ENCODE peak calls at places on chromosomes 11 and 22, in seven cellular contexts. V is adrenal gland; K is stimulated activated CD8-positive, alpha-beta memory T cell treated with anti-CD3 and anti-CD28 coated beads, Interleukin-15, amount 100 ng/mL, for 24 hours; X is Right ventricle myocardium superior; N is spleen; L is HTR-8/SVneo; A is NCI-H748 treated with DMSO at 0.1 percent for 48 hours. Y is an unnamed sample.

GRCh38 chr11:12897390-12897789 is 111.7 kb upstream of the RASSF10 start:
- DNase-seq in V (peak; percentile 31), K (no peak), X (no peak), N (no peak), L (no peak), A (no peak), Y (no peak)

GRCh38 chr22:31901388-31902137 is 42.8 kb upstream of the YWHAH start:
- DNase-seq in V (no peak), K (no peak), X (no peak), N (no peak), L (no peak), A (no peak), Y (no peak)

GRCh38 chr11:2413735-2414579 is 13.4 kb downstream of the TSSC4 start:
- DNase-seq in V (no peak), K (no peak), X (no peak), N (no peak), L (no peak), A (no peak), Y (no peak)

GRCh38 chr11:91308069-91308468 is 916.5 kb upstream of the FAT3 start:
- DNase-seq in V (no peak), K (no peak), X (no peak), N (no peak), L (no peak), A (no peak), Y (no peak)

GRCh38 chr11:1167751-1168231 is 10.0 kb downstream of the MUC5AC start:
- DNase-seq in V (no peak), K (no peak), X (peak; percentile 34), N (peak; percentile 58), L (no peak), A (no peak), Y (no peak)

GRCh38 chr22:42490244-42490832 is 29.3 kb downstream of the RRP7A start:
- DNase-seq in V (no peak), K (no peak), X (no peak), N (peak; percentile 19), L (no peak), A (no peak), Y (no peak)

GRCh38 chr11:125062196-125062930 is 742 bp upstream of the SLC37A2 start:
- DNase-seq in V (peak; percentile 21), K (no peak), X (no peak), N (no peak), L (no peak), A (no peak), Y (peak; percentile 74)

GRCh38 chr22:21719024-21719423 is 16.6 kb downstream of the YPEL1 start:
- DNase-seq in V (no peak), K (no peak), X (no peak), N (no peak), L (no peak), A (no peak), Y (no peak)

GRCh38 chr11:95081412-95081811 is 8.2 kb upstream of the ENDOD1 start:
- DNase-seq in V (no peak), K (no peak), X (peak; percentile 46), N (no peak), L (no peak), A (no peak), Y (no peak)

GRCh38 chr22:21012446-21013407 is 2.2 kb upstream of the P2RX6 start:
- DNase-seq in V (no peak), K (no peak), X (no peak), N (peak; percentile 66), L (no peak), A (no peak), Y (no peak)

GRCh38 chr22:30250713-30251267 is 4.2 kb upstream of the LIF start:
- DNase-seq in V (no peak), K (no peak), X (no peak), N (no peak), L (no peak), A (no peak), Y (no peak)

GRCh38 chr22:29938285-29938693 is 55.3 kb downstream of the MTMR3 start:
- DNase-seq in V (no peak), K (no peak), X (no peak), N (no peak), L (no peak), A (no peak), Y (no peak)

GRCh38 chr11:71537537-71537936 is 288 bp upstream of the KRTAP5-8 start:
- DNase-seq in V (no peak), K (no peak), X (no peak), N (no peak), L (no peak), A (no peak), Y (no peak)

GRCh38 chr22:45923812-45924211 is 53.1 kb downstream of the WNT7B start:
- DNase-seq in V (no peak), K (no peak), X (no peak), N (no peak), L (no peak), A (no peak), Y (no peak)

GRCh38 chr11:77413850-77414249 is 60.0 kb downstream of the PAK1 start:
- DNase-seq in V (no peak), K (no peak), X (no peak), N (no peak), L (no peak), A (no peak), Y (no peak)

GRCh38 chr11:70066628-70067027 is 11.5 kb upstream of the ANO1 start:
- DNase-seq in V (no peak), K (no peak), X (no peak), N (no peak), L (no peak), A (no peak), Y (no peak)

GRCh38 chr11:67301951-67302516 is 1.3 kb upstream of the SSH3 start:
- DNase-seq in V (peak; percentile 29), K (no peak), X (peak; percentile 74), N (peak; percentile 81), L (no peak), A (no peak), Y (peak; percentile 80)

GRCh38 chr11:68164437-68164836 is 43.2 kb upstream of the CHKA start:
- DNase-seq in V (no peak), K (no peak), X (no peak), N (no peak), L (peak; percentile 29), A (no peak), Y (no peak)

GRCh38 chr11:3135491-3136440 is 29.3 kb downstream of the OSBPL5 start:
- DNase-seq in V (no peak), K (no peak), X (peak; percentile 47), N (peak; percentile 82), L (no peak), A (no peak), Y (peak; percentile 71)

GRCh38 chr11:68306636-68307035 is 5.8 kb upstream of the LRP5 start:
- DNase-seq in V (no peak), K (no peak), X (no peak), N (no peak), L (no peak), A (no peak), Y (no peak)

GRCh38 chr11:8838248-8838647 is 72.7 kb upstream of the AKIP1 start:
- DNase-seq in V (no peak), K (no peak), X (no peak), N (no peak), L (no peak), A (no peak), Y (no peak)

GRCh38 chr11:19670030-19670761 is 42.4 kb upstream of the NAV2 start:
- DNase-seq in V (no peak), K (no peak), X (no peak), N (no peak), L (no peak), A (no peak), Y (no peak)

GRCh38 chr22:37284807-37285355 is 2.6 kb downstream of the CYTH4 start:
- DNase-seq in V (no peak), K (no peak), X (peak; percentile 77), N (peak; percentile 94), L (no peak), A (no peak), Y (peak; percentile 92)

GRCh38 chr11:59556115-59556882 is 45.0 kb downstream of the OR4D9 start:
- DNase-seq in V (peak; percentile 28), K (peak; percentile 69), X (peak; percentile 52), N (no peak), L (no peak), A (peak; percentile 64), Y (no peak)

GRCh38 chr11:103730151-103730940 is 306.1 kb upstream of the DDI1 start:
- DNase-seq in V (no peak), K (no peak), X (no peak), N (no peak), L (no peak), A (no peak), Y (no peak)